ENCODE peak calls at places on chromosomes 11 and 22, in eight cellular contexts. V is IMR-90, M is endothelial cell, U is mesothelial cell of epicardium, A is lower lobe of right lung, Q is A549, H is thoracic aorta, G is brain microvascular endothelial cell. C is an unnamed sample.

GRCh38 chr11:12110714-12111481 is 508 bp downstream of the MICAL2 start:
- DNase-seq in V (no peak), Q (no peak), U (no peak), H (no peak), M (peak), A (peak), G (no peak), C (no peak)

GRCh38 chr22:26550498-26551033 is 38.3 kb upstream of the TFIP11 start:
- DNase-seq in G (peak), U (no peak), Q (no peak), A (peak), H (no peak), V (peak), M (no peak), C (no peak)

GRCh38 chr11:78714539-78714938 is 139.9 kb upstream of the NARS2 start:
- DNase-seq in V (no peak), A (no peak), H (no peak), U (no peak), G (no peak), Q (no peak), M (no peak), C (no peak)

GRCh38 chr11:69841859-69842698 is 22.9 kb upstream of the FGF3 start:
- DNase-seq in U (no peak), A (peak), M (no peak), H (no peak), Q (peak), V (peak), G (no peak), C (peak)

GRCh38 chr11:65852508-65853248 is 5.3 kb downstream of the CFL1 start:
- DNase-seq in G (no peak), V (no peak), H (no peak), A (no peak), U (no peak), Q (no peak), M (no peak), C (no peak)

GRCh38 chr11:116170526-116171120 is 602.2 kb downstream of the BUD13 start:
- DNase-seq in U (no peak), G (no peak), M (peak), V (no peak), H (no peak), A (no peak), Q (no peak), C (no peak)

GRCh38 chr22:42992886-42993479 is 22.0 kb downstream of the PACSIN2 start:
- DNase-seq in G (no peak), U (no peak), Q (no peak), A (no peak), M (no peak), V (no peak), H (no peak), C (no peak)

GRCh38 chr22:27998511-27999410 is 79.7 kb upstream of the PITPNB start:
- DNase-seq in H (no peak), A (peak), M (no peak), Q (no peak), U (no peak), V (no peak), G (no peak), C (no peak)

GRCh38 chr11:59173080-59173963 is 1.4 kb downstream of the DTX4 start:
- DNase-seq in A (peak), U (peak), Q (no peak), V (peak), M (peak), H (no peak), G (no peak), C (no peak)

GRCh38 chr11:111674941-111675340 is 72.7 kb downstream of the SIK2 start:
- DNase-seq in U (no peak), G (no peak), H (no peak), Q (no peak), V (peak), M (no peak), A (no peak), C (no peak)

GRCh38 chr11:17351510-17352176 is at the start of gene NCR3LG1:
- DNase-seq in U (peak), V (peak), Q (peak), M (peak), G (peak), H (peak), A (peak), C (peak)

GRCh38 chr11:36431429-36432092 is 78.5 kb downstream of the TRAF6 start:
- DNase-seq in A (no peak), Q (peak), G (peak), H (no peak), M (no peak), U (no peak), V (peak), C (no peak)

GRCh38 chr11:133903056-133903455 is 53.7 kb downstream of the IGSF9B start:
- DNase-seq in U (no peak), H (no peak), A (peak), G (no peak), Q (no peak), M (no peak), V (no peak), C (no peak)

GRCh38 chr11:45879803-45880685 is 5.4 kb upstream of the MAPK8IP1 start:
- DNase-seq in H (no peak), G (no peak), A (no peak), Q (peak), U (no peak), M (no peak), V (peak), C (no peak)

GRCh38 chr11:20161230-20161918 is 1.1 kb upstream of the DBX1 start:
- DNase-seq in A (no peak), V (no peak), G (no peak), M (peak), U (no peak), Q (no peak), H (no peak), C (no peak)

GRCh38 chr11:34234086-34234740 is 123.6 kb downstream of the ABTB2 start:
- DNase-seq in Q (peak), M (no peak), A (no peak), V (peak), H (no peak), U (no peak), G (peak), C (no peak)

GRCh38 chr22:24751518-24751917 is 23.0 kb downstream of the PIWIL3 start:
- DNase-seq in G (no peak), Q (no peak), U (no peak), H (no peak), A (no peak), V (no peak), M (no peak), C (no peak)

GRCh38 chr11:3824714-3825472 is 15.9 kb downstream of the RHOG start:
- DNase-seq in G (peak), A (peak), H (no peak), M (peak), Q (peak), U (no peak), V (no peak), C (peak)

GRCh38 chr11:27837895-27838563 is 137.8 kb upstream of the BDNF start:
- DNase-seq in H (no peak), V (no peak), G (no peak), A (no peak), M (no peak), Q (no peak), U (no peak), C (no peak)

GRCh38 chr11:113350646-113351045 is 36.3 kb downstream of the TTC12 start:
- DNase-seq in M (no peak), H (no peak), Q (no peak), G (no peak), V (no peak), U (no peak), A (no peak), C (no peak)

GRCh38 chr11:118373871-118374270 is 14.5 kb downstream of the UBE4A start:
- DNase-seq in U (no peak), V (no peak), A (no peak), H (no peak), G (no peak), Q (no peak), M (no peak), C (no peak)

GRCh38 chr22:48340191-48340590 is 1487.5 kb downstream of the BRD1 start:
- DNase-seq in V (no peak), A (peak), Q (no peak), G (no peak), H (no peak), M (no peak), U (no peak), C (no peak)

DNA sequence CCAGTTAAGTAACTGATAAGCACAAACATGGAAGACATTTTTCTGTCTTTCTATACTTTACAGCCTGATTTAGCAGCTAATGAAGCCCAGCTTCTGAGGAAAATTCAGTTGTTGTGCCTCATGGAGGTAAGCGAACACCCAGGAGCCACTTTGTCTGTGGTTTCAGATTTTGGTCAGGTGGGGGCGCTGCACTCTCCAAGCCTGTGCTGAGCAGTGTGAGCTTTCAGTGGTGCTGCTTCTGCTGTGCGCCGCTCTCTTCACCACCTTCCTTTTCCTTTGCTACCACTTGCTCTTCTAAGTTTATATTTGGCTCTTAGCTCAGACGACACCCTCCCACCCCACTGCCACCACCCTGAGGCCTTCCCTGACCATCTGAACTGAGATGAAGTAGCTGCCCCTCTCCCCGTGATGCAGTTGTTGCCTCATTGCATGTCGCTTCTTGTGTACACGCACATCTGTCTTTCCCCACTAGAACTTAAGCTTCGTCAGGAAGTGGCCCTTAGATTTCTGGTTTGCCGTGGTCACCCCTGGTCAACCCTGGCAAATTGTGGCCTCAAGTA is 14.0 kb downstream of the PSMD13 start:
- DNase-seq in U (no peak), V (peak), G (peak), M (peak), H (no peak), A (peak), Q (peak), C (peak)
- TF ChIP-seq CTCF in U (peak), V (peak), G (peak), M (peak), H (peak), A (peak), Q (peak), C (no peak)

DNA sequence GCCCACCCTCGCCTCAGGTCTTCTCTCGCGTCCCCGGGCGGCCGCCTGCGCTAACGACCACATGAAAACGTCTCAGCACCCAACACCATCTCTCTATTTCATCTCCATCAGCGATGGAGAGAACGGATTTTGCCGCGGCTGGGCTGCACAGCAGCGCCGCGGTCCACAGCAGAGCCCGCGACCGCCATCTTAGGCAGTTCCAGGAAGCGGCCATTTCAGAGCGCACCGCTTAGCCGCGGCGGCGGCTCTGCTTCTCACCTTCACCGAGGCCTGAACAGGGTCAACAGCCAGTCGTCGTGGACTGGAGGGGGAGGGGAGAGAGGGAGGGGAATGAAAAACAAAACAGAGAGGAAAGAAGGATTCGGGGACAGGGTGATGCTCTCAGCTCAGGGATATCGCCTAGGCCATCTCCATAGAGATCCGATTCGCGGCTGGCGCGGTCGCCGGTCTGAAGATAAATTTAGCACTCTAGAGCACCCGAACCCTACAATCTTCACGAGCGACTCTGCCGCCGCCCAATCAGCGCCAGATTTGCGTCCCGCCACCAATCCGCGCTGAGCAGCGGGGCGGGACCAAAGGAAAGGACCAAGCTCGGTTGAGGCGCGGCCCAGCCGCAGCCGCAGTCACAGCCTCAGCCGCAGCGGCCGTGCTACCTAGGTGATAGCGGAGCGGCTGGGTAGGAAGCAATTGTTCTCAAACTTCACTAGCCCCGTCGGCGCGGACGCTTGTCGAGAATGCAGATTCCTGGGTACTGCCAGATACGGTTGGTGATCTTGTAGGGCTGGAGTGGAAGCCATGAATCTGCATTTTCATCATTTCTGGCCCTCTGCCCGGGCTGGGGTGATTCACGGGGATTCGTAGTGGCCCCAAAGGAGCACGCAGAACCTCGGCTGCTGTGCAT is at the start of gene ZBED5:
- DNase-seq in A (peak), H (peak), Q (peak), M (peak), G (peak), V (peak), U (peak), C (peak)
- TF ChIP-seq CTCF in A (peak), H (peak), Q (no peak), M (no peak), G (peak), V (peak), U (no peak), C (no peak)

GRCh38 chr22:36331912-36332622 is 55.7 kb downstream of the MYH9 start:
- DNase-seq in Q (no peak), G (no peak), A (peak), U (no peak), H (no peak), V (peak), M (peak), C (no peak)

GRCh38 chr22:36330655-36331305 is 57.0 kb downstream of the MYH9 start:
- DNase-seq in Q (no peak), G (peak), U (no peak), H (peak), V (peak), A (no peak), M (no peak), C (no peak)

GRCh38 chr22:36330127-36330526 is 57.6 kb downstream of the MYH9 start:
- DNase-seq in H (no peak), V (no peak), M (no peak), G (no peak), A (no peak), U (no peak), Q (no peak), C (no peak)

GRCh38 chr22:36332623-36333331 is 55.0 kb downstream of the MYH9 start:
- DNase-seq in A (peak), V (peak), U (no peak), H (no peak), Q (peak), G (peak), M (peak), C (no peak)

DNA sequence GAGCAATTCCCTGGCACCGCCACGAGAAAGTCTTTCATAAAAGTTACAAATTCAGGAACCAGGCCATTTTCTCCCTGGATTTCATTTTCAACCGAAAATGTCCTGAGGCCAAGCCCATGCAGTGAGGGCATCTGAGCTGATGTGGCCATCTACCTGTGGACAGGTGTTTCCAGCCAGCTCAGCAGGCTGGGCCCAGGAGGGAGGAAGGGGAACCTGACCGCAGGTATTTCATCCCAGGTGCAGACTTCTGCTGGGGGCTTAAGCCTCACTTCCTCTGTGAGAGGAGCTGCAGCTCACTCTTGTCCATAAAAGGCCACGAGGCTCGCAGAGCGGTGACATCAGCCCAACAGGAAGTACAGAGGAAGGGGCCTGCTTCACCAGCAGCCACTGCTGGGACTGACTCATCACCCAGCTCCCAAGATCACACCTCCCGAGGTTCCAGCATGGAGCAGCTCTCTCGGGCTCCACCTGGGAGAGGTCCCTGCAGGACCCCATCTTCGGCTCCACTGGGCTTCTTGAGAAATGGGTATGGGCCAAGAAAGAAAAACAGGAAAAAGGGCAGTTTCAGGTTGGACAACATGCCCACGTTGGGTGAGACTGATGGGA is 56.4 kb downstream of the MYH9 start:
- DNase-seq in Q (peak), H (peak), M (peak), A (peak), G (peak), U (no peak), V (peak), C (no peak)
- TF ChIP-seq CTCF in Q (no peak), H (peak), M (no peak), A (no peak), G (no peak), U (no peak), V (peak), C (no peak)

GRCh38 chr11:57777969-57778317 is 16.3 kb downstream of the CTNND1 start:
- DNase-seq in V (no peak), A (no peak), M (no peak), Q (peak), G (peak), U (no peak), H (no peak), C (no peak)

GRCh38 chr11:57776577-57776976 is 15.0 kb downstream of the CTNND1 start:
- DNase-seq in V (no peak), Q (no peak), U (no peak), G (no peak), H (no peak), A (no peak), M (no peak), C (no peak)

GRCh38 chr11:57778318-57779037 is 16.9 kb downstream of the CTNND1 start:
- DNase-seq in V (peak), A (peak), M (peak), Q (peak), H (peak), U (peak), G (peak), C (peak)

GRCh38 chr11:57781529-57781943 is 19.9 kb downstream of the CTNND1 start:
- DNase-seq in U (no peak), H (no peak), A (peak), V (peak), Q (no peak), G (no peak), M (no peak), C (no peak)

DNA sequence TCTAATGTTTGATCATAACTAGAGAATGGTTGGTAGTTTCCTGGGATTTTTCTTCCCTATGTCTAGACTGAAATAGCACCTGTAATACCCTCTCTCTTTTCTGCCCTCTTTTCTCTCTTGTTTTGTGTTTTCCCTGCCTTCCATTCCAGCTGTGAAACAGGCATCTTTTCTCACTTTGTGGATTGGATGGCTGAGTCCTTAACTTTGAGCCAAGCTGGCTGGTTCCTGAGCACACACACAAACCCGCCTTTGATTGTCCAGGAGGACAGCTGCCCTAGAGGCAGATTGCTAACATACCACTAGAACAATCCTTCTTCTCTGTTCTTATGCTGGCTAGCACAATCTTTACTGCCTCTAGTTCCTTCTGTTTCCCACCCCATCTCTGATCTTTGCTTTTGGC is 17.7 kb downstream of the CTNND1 start:
- DNase-seq in H (no peak), G (peak), U (no peak), A (no peak), M (no peak), Q (peak), V (peak), C (no peak)
- TF ChIP-seq CTCF in H (no peak), G (peak), U (no peak), A (no peak), M (no peak), Q (no peak), V (no peak), C (no peak)

GRCh38 chr11:93359396-93359795 is 28.9 kb downstream of the DEUP1 start:
- DNase-seq in V (no peak), M (no peak), A (no peak), G (no peak), Q (no peak), H (no peak), U (no peak), C (no peak)

GRCh38 chr11:93361435-93361834 is 30.9 kb downstream of the DEUP1 start:
- DNase-seq in V (no peak), A (no peak), H (no peak), Q (no peak), G (no peak), U (no peak), M (no peak), C (no peak)
- TF ChIP-seq CTCF in V (no peak), A (no peak), H (peak), Q (no peak), G (no peak), U (peak), M (peak), C (no peak)

GRCh38 chr22:38824587-38824986 is 19.2 kb downstream of the NPTXR start:
- DNase-seq in V (peak), H (no peak), U (peak), Q (peak), M (peak), G (peak), A (peak), C (no peak)
- TF ChIP-seq CTCF in V (peak), H (peak), U (peak), Q (no peak), M (peak), G (peak), A (peak), C (no peak)

DNA sequence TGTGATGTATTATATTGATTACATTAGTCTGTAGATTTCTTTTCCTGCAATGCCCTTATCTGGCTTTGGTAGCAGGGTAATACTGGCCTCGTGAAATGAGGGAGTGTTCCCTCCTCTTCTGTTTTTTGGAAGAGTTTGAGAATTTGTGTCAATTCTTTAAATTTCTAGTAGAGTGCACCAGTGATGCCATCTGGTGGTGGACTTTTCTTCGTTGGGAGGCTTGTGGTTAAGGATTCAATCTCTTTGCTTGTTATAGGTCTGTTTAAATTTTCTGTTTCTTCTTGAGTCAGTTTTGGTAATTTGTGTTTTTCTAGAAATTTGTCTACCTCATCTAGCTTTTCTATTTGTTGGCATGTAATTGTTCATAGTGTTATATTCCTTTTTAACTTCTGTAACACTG is 18.9 kb downstream of the SHANK3 start:
- DNase-seq in V (peak), A (no peak), M (no peak), Q (peak), G (peak), U (no peak), H (no peak), C (no peak)
- TF ChIP-seq CTCF in V (peak), A (peak), M (peak), Q (peak), G (peak), U (peak), H (no peak), C (no peak)

GRCh38 chr11:105988197-105988596 is 33.8 kb downstream of the MSANTD4 start:
- DNase-seq in U (no peak), Q (no peak), G (no peak), H (no peak), V (no peak), A (no peak), M (no peak), C (no peak)
- TF ChIP-seq CTCF in U (no peak), Q (no peak), G (no peak), H (no peak), V (no peak), A (no peak), M (no peak), C (no peak)

GRCh38 chr11:102367364-102367763 is 20.4 kb downstream of the BIRC2 start:
- DNase-seq in Q (peak), M (no peak), A (no peak), G (no peak), U (no peak), V (peak), H (no peak), C (no peak)
- TF ChIP-seq CTCF in Q (peak), M (no peak), A (peak), G (peak), U (no peak), V (peak), H (no peak), C (no peak)

C was measured in omental fat pad.